ENCODE peak calls at places on chromosomes 5 and 9, in eight cellular contexts. M is stomach, L is transverse colon, X is GM12878, Z is spleen, W is prostate gland, T is HCT116, N is Panc1. P is an unnamed sample.
A peak's percentile ranks its signal among the peaks of the same experiment; 100 is the strongest.

GRCh38 chr9:126366366-126367011 is 39.9 kb downstream of the MVB12B start:
- DNase-seq in M (no peak), L (peak; percentile 64), X (no peak), Z (no peak), W (no peak), T (no peak), N (no peak), P (peak; percentile 78)

GRCh38 chr5:172630961-172631360 is 10.1 kb upstream of the NEURL1B start:
- DNase-seq in M (no peak), L (no peak), X (no peak), Z (no peak), W (no peak), T (no peak), N (no peak), P (no peak)

GRCh38 chr9:25557645-25558300 is 120.5 kb downstream of the TUSC1 start:
- DNase-seq in M (no peak), L (no peak), X (no peak), Z (no peak), W (no peak), T (no peak), N (no peak), P (no peak)

GRCh38 chr9:34505370-34506120 is 17.2 kb downstream of the ENHO start:
- DNase-seq in M (no peak), L (no peak), X (no peak), Z (no peak), W (no peak), T (no peak), N (no peak), P (peak; percentile 32)

GRCh38 chr5:179765400-179765799 is 28.4 kb upstream of the LTC4S start:
- DNase-seq in M (no peak), L (no peak), X (no peak), Z (peak; percentile 63), W (no peak), T (no peak), N (peak; percentile 18), P (no peak)

GRCh38 chr9:106800691-106801090 is 62.3 kb upstream of the ZNF462 start:
- DNase-seq in M (no peak), L (no peak), X (no peak), Z (no peak), W (no peak), T (no peak), N (no peak), P (no peak)

GRCh38 chr5:14946813-14947640 is 75.4 kb upstream of the ANKH start:
- DNase-seq in M (peak; percentile 28), L (peak; percentile 21), X (peak; percentile 15), Z (no peak), W (peak; percentile 33), T (peak; percentile 37), N (no peak), P (no peak)

GRCh38 chr5:140869555-140869886 is 764 bp downstream of the PCDHA11 start:
- DNase-seq in M (no peak), L (no peak), X (no peak), Z (no peak), W (no peak), T (peak; percentile 10), N (no peak), P (no peak)

GRCh38 chr9:109109962-109110325 is 9.8 kb downstream of the TMEM245 start:
- DNase-seq in M (no peak), L (no peak), X (no peak), Z (no peak), W (no peak), T (no peak), N (no peak), P (no peak)

DNA sequence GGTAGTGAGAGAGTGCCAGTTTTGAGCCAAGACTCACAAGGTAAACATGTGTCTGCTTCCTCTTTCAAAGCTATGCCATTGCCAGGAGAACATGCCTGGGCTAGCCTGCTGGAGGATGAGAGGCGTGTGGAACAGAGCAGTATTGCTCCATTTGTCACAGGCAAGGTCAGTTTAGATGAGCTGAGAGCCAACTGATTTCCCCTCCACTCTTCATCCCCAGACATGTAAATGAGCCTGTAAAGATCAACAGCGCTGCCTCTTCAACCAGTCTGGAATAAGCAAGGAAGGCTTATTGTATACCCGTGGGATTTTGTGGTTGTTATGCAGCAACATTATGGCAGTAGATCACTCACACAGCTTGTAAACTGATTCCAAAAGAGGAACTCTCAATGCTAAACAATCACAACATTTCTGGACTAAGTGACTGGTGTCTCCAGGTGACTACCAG is 8.2 kb upstream of the GDNF start:
- DNase-seq in M (no peak), L (no peak), X (peak; percentile 49), Z (no peak), W (no peak), T (no peak), N (no peak), P (no peak)
- TF ChIP-seq POLR2AphosphoS5 in M (no peak), L (no peak), X (no peak), Z (no peak), W (no peak), T (no peak), N (no peak), P (no peak)

DNA sequence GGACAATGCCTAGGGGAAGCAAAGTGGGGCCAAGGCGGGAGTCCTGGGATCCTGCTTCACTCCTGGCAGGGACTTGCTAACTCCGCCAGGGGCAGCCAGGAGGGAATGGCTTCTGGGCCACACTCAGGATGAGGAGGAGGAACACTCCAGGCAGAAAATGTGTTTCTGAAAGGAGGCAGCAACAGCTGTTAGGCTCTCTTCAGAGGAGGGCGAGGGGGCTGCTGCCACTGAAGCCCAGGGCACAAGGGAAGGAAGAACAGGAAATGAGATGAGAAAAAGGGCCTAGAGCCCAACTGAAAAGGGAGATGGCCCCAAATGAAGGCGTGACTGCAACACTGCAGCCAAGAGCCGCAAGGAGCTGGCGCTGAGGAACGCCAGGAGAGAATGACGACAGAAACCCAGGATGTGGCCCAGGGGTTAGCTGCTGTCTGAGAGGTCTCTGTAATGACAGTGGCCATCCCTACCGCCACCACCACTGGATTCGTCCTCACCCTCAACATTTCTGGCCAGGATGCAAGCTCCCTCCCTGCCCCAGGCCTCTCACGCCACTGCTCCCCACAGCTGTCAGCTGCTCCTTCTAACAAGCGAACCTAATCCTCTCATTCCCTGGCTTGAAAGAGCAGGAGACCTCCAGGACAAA is 15.8 kb downstream of the PSMB7 start:
- DNase-seq in M (no peak), L (no peak), X (no peak), Z (no peak), W (no peak), T (no peak), N (no peak), P (no peak)
- TF ChIP-seq CTCF in M (no peak), L (no peak), X (no peak), Z (no peak), W (no peak), T (no peak), N (no peak), P (no peak)

GRCh38 chr9:124216474-124217176 is 41.1 kb upstream of the NEK6 start:
- DNase-seq in M (peak; percentile 35), L (peak; percentile 56), X (peak; percentile 80), Z (peak; percentile 93), W (no peak), T (no peak), N (no peak), P (peak; percentile 54)
- TF ChIP-seq POLR2AphosphoS5 in M (no peak), L (no peak), X (no peak), Z (peak; percentile 63), W (no peak), T (no peak), N (no peak), P (no peak)

DNA sequence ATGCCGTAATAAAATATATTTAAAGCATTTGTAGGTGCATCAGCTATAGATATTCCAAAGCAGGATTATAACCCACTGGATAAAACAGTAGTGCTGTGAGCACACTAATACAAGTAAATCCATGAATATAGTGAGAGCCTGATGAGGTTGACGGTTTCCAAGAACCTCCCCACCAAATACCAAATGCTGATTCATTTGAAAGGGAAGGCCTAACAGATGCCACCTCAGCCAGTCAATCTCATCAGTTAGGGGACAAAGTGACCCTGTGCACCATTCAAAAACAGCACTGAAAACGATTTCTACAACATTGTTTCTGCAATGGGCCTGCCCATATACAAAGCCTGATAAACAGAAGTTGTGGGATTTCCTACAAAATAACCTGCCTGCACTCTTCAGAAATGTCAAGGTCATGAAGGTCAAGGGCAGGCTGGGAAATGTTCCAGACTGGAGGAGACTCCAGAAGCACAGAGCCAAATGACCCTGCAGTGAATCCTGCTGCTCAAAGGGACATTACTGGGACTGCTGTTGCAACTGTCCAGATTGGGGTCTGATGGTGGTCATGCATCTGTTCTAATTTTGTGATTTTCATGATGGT is 69.6 kb downstream of the ROR2 start:
- DNase-seq in M (no peak), L (no peak), X (no peak), Z (no peak), W (no peak), T (no peak), N (no peak), P (no peak)
- TF ChIP-seq CTCF in M (no peak), L (no peak), X (no peak), Z (no peak), W (no peak), T (no peak), N (no peak), P (no peak)

DNA sequence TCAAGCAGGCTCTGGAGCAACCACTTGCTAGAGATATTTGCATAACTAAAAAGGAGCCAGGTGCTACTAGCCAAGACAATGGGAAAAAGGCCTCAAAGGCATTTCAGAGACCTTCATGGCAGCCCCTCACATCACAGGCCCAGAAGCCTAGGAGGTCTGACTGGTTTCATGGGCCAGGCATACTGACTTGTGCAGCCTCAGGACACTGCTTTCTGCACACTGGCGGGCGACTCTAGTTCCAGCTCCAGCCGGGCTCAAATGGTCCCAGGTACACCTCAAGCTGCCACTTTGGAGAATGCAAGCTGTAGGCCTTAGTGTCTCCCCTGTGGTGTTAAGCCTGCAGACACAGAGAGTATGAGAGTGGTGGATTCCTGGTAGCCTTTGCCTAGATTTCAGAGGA is 27.1 kb downstream of the COX7C start:
- DNase-seq in M (no peak), L (no peak), X (no peak), Z (peak; percentile 43), W (no peak), T (no peak), N (no peak), P (no peak)
- TF ChIP-seq POLR2AphosphoS5 in M (no peak), L (no peak), X (no peak), Z (no peak), W (no peak), T (no peak), N (no peak), P (no peak)

P was measured in sigmoid colon.